ENCODE peak calls at places on chromosome 22, in ten cellular contexts. D is esophagus muscularis mucosa, C is K562, N is tibial artery, L is retinal pigment epithelial cell, O is cardiac fibroblast, K is fibroblast of lung, G is fibroblast of mammary gland, M is fibroblast of pulmonary artery, H is tibial nerve. P is an unnamed sample.
A peak's percentile ranks its signal among the peaks of the same experiment; 100 is the strongest.

GRCh38 chr22:38033522-38034277 is 23.5 kb upstream of the PICK1 start:
- DNase-seq in H (no peak), O (no peak), N (no peak), C (no peak), D (no peak), K (no peak), M (no peak), L (peak; percentile 34), G (no peak), P (no peak)

GRCh38 chr22:31618057-31618456 is 44.0 kb downstream of the PISD start:
- DNase-seq in O (no peak), C (no peak), D (no peak), H (no peak), M (no peak), K (no peak), L (no peak), N (no peak), G (no peak), P (no peak)

GRCh38 chr22:33861216-33861875 is 58.9 kb downstream of the LARGE1 start:
- DNase-seq in C (no peak), G (no peak), H (no peak), N (no peak), D (no peak), K (no peak), O (no peak), L (no peak), M (no peak), P (no peak)

GRCh38 chr22:50139843-50140415 is 30.6 kb upstream of the PANX2 start:
- DNase-seq in D (no peak), C (no peak), N (peak; percentile 42), L (no peak), O (peak; percentile 73), M (peak; percentile 20), G (no peak), K (no peak), H (no peak), P (no peak)

GRCh38 chr22:42990131-42990838 is 24.7 kb downstream of the PACSIN2 start:
- DNase-seq in D (no peak), M (peak; percentile 90), L (peak; percentile 54), H (no peak), N (peak; percentile 76), K (peak; percentile 89), C (no peak), G (peak; percentile 94), O (peak; percentile 94), P (peak; percentile 86)

GRCh38 chr22:37044634-37045625 is 6.6 kb upstream of the KCTD17 start:
- DNase-seq in G (no peak), K (no peak), D (no peak), C (no peak), N (no peak), H (no peak), M (no peak), O (no peak), L (no peak), P (no peak)

GRCh38 chr22:17734197-17734596 is 40.1 kb downstream of the BID start:
- DNase-seq in L (no peak), N (peak; percentile 1), C (no peak), M (peak; percentile 56), K (no peak), O (peak; percentile 69), D (no peak), G (peak; percentile 61), H (no peak), P (no peak)

GRCh38 chr22:32745251-32745995 is 56.1 kb upstream of the TIMP3 start:
- DNase-seq in O (peak; percentile 22), M (peak; percentile 27), H (no peak), G (peak; percentile 82), C (no peak), L (peak; percentile 52), D (no peak), N (no peak), K (peak; percentile 82), P (no peak)

GRCh38 chr22:43399980-43400358 is 11.8 kb upstream of the MPPED1 start:
- DNase-seq in O (no peak), N (no peak), L (no peak), H (no peak), D (no peak), G (no peak), K (no peak), C (no peak), M (no peak), P (no peak)

GRCh38 chr22:31275576-31275975 is 16.7 kb downstream of the PIK3IP1 start:
- DNase-seq in D (no peak), G (no peak), L (no peak), M (no peak), K (no peak), C (no peak), O (no peak), N (no peak), H (no peak), P (no peak)

GRCh38 chr22:30305519-30305905 is 16.2 kb upstream of the CASTOR1 start:
- DNase-seq in O (no peak), M (peak; percentile 55), K (no peak), H (peak; percentile 64), D (no peak), N (peak; percentile 86), L (no peak), C (no peak), G (peak; percentile 42), P (no peak)

GRCh38 chr22:38735465-38736256 is 20.1 kb downstream of the SUN2 start:
- DNase-seq in L (no peak), G (no peak), C (no peak), D (no peak), N (no peak), H (no peak), K (no peak), M (no peak), O (no peak), P (no peak)

GRCh38 chr22:25987948-25988347 is 181.3 kb upstream of the SEZ6L start:
- DNase-seq in K (no peak), C (no peak), N (no peak), L (no peak), M (no peak), D (no peak), H (no peak), G (no peak), O (no peak), P (no peak)

GRCh38 chr22:20725987-20726558 is 47.8 kb upstream of the SERPIND1 start:
- DNase-seq in G (no peak), H (no peak), M (no peak), L (no peak), O (no peak), K (no peak), D (no peak), N (no peak), C (no peak), P (no peak)

GRCh38 chr22:32883131-32883530 is 81.6 kb downstream of the TIMP3 start:
- DNase-seq in K (no peak), C (no peak), O (no peak), L (no peak), D (no peak), H (no peak), M (no peak), G (no peak), N (no peak), P (no peak)

DNA sequence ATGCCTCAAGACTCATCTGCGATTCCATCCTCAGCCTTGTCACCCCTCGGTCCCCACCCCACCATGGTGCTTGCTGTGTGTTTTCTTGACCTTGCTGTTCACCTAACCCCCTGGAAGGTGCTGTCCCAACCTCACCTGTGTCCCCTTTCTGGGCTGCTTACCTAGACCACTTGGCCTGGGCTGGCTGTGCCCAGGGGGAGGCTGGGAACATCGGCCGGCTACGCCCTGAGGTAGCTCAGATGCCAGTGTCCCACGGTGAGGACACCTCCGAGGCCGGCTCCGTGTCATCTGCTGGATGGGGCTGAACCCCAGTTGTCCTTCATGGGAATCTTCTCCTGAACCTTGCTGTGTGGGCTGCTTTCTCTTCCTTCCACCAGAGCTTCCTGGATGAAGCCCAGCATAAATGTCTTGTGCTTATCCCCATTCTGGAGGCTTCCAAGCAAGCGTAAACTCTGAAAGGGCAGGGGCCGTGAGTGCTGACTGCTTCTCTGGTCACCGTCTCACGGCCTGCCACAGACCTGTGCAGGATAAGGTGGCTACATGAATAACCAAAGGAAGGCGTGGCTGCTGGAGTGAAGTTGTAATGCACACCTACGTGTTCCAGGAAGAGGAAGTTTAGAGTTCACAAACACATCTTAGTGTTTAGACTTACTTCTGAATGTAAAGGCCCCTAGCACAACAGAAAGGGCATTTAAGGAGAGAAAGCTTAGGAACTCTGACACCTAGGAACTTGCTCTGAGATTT is 724.3 kb downstream of the TBC1D22A start:
- DNase-seq in D (peak; percentile 89), G (no peak), N (no peak), H (no peak), K (no peak), C (no peak), L (no peak), O (no peak), M (no peak), P (no peak)
- H3K4me3 ChIP-seq in D (no peak overlapping the region), G (no peak overlapping the region), N (no peak overlapping the region), H (no peak overlapping the region), K (no peak overlapping the region), C (no peak overlapping the region), L (no peak overlapping the region), O (no peak overlapping the region), M (no peak overlapping the region), P (no peak overlapping the region)

GRCh38 chr22:22593964-22594656 is 35.0 kb upstream of the PRAME start:
- DNase-seq in C (peak; percentile 94), O (peak; percentile 64), N (no peak), L (no peak), G (peak; percentile 62), K (peak; percentile 70), H (peak; percentile 18), D (no peak), M (peak; percentile 70), P (no peak)
- TF ChIP-seq CTCF in C (no peak), O (peak; percentile 77), N (peak; percentile 38), L (peak; percentile 89), G (peak; percentile 70), K (peak; percentile 74), H (peak; percentile 44), D (peak; percentile 24), M (peak; percentile 73), P (peak; percentile 73)

DNA sequence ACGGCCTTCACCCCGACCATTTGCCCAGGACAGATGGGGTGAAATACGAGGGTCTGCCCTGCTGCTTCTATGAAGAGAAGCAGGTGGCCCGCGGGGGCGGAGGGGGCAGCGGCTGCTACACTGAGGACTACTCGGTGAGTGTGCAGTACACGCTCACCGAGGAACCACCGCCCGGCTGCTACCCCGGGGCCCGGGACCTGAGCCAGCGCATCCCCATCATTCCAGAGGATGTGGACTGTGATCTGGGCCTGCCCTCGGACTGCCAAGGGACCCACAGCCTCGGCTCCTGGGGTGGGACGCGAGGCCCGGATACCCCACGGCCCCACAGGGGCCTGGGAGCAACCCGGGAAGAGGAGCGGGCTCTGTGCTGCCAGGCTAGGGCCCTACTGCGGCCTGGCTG is 11.2 kb downstream of the C22orf31 start:
- DNase-seq in H (no peak), N (no peak), K (no peak), G (no peak), D (no peak), L (no peak), C (no peak), O (no peak), M (no peak), P (no peak)
- H3K4me3 ChIP-seq in H (no peak overlapping the region), N (no peak overlapping the region), K (no peak overlapping the region), G (no peak overlapping the region), D (no peak overlapping the region), L (no peak overlapping the region), C (no peak overlapping the region), O (no peak overlapping the region), M (no peak overlapping the region), P (no peak overlapping the region)

DNA sequence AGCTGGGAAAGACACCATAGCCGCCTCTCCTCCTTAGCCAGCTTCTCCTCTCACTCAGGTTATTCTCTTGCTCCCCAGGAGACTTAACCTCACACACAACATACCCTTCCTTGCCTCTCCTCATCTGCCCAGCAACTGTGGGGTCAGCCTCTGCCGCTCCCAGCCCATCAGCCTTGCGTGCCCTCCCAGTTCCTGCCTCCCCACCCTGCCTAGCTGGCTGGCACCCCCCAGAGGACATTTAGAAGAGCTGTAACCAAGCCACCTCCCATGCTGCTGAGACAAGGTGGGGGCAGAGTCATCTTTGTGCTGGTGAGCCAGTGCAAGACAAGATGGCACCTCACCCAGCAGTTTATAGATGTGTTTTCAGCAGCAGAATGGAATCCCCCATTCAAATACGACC is 38.2 kb downstream of the TOM1 start:
- DNase-seq in G (no peak), O (no peak), M (no peak), H (no peak), C (no peak), N (no peak), L (no peak), K (no peak), D (no peak), P (no peak)
- TF ChIP-seq CTCF in G (no peak), O (no peak), M (no peak), H (no peak), C (peak; percentile 24), N (no peak), L (peak; percentile 7), K (no peak), D (no peak), P (peak; percentile 7)

P was measured in kidney epithelial cell.